ENCODE peak calls at places on chromosomes 7 and 10, in four cellular contexts. X is stimulated activated CD8-positive, alpha-beta memory T cell treated with anti-CD3 and anti-CD28 coated beads, Interleukin-12 subunit alpha, Interleukin-12 subunit beta, amount 100 ng/mL, for 4 hours; Z is NCI-H1092; O is transverse colon. R is an unnamed sample.

GRCh38 chr7:105249216-105249615 is 139.5 kb downstream of the SRPK2 start:
- DNase-seq in X (no peak), Z (no peak), O (no peak), R (no peak)

GRCh38 chr7:151381333-151382078 is 28.3 kb downstream of the WDR86 start:
- DNase-seq in X (peak; percentile 23), Z (no peak), O (peak; percentile 20), R (no peak)

GRCh38 chr7:41162612-41163011 is 540.3 kb downstream of the INHBA start:
- DNase-seq in X (no peak), Z (no peak), O (no peak), R (no peak)

GRCh38 chr10:53403688-53404087 is 631.1 kb upstream of the MBL2 start:
- DNase-seq in X (no peak), Z (no peak), O (peak; percentile 14), R (peak; percentile 78)

GRCh38 chr10:69789164-69789576 is 12.5 kb upstream of the COL13A1 start:
- DNase-seq in X (no peak), Z (no peak), O (no peak), R (no peak)

GRCh38 chr10:21814866-21815265 is 188.7 kb downstream of the DNAJC1 start:
- DNase-seq in X (no peak), Z (no peak), O (no peak), R (no peak)

GRCh38 chr7:149883452-149883861 is 9.7 kb downstream of the ATP6V0E2 start:
- DNase-seq in X (no peak), Z (peak; percentile 15), O (peak; percentile 63), R (peak; percentile 81)

GRCh38 chr10:95474228-95475002 is 86.8 kb downstream of the SORBS1 start:
- DNase-seq in X (no peak), Z (peak; percentile 11), O (no peak), R (no peak)

GRCh38 chr10:96587255-96588059 is 645 bp upstream of the TM9SF3 start:
- DNase-seq in X (no peak), Z (peak; percentile 47), O (peak; percentile 70), R (peak; percentile 74)

GRCh38 chr10:71213761-71214440 is 1.5 kb downstream of the UNC5B start:
- DNase-seq in X (no peak), Z (no peak), O (peak; percentile 41), R (peak; percentile 53)

GRCh38 chr7:25881317-25881716 is 270.7 kb upstream of the NFE2L3 start:
- DNase-seq in X (no peak), Z (no peak), O (no peak), R (no peak)

GRCh38 chr7:66146701-66147100 is 32.1 kb downstream of the CRCP start:
- DNase-seq in X (no peak), Z (no peak), O (no peak), R (no peak)

GRCh38 chr10:26486985-26487850 is 49.1 kb downstream of the APBB1IP start:
- DNase-seq in X (peak; percentile 45), Z (no peak), O (peak; percentile 17), R (no peak)